ENCODE peak calls at places on chromosomes 13 and 19, in eight cellular contexts. T, M, W, A, E, F, G and K are unnamed samples.

GRCh38 chr19:10699650-10700335 is 1.4 kb upstream of the QTRT1 start:
- DNase-seq in T (peak), M (peak), W (peak), A (no peak), E (peak), F (no peak), G (no peak), K (peak)

GRCh38 chr19:17841810-17842662 is 5.7 kb downstream of the JAK3 start:
- DNase-seq in T (peak), M (peak), W (peak), A (peak), E (peak), F (peak), G (peak), K (no peak)

GRCh38 chr13:26951581-26952177 is 191.1 kb upstream of the GPR12 start:
- DNase-seq in T (no peak), M (no peak), W (no peak), A (no peak), E (no peak), F (no peak), G (no peak), K (no peak)

GRCh38 chr19:45863840-45864628 is at the start of gene FOXA3:
- DNase-seq in T (no peak), M (peak), W (peak), A (no peak), E (peak), F (no peak), G (no peak), K (peak)

GRCh38 chr19:6288737-6289136 is 9.0 kb upstream of the MLLT1 start:
- DNase-seq in T (no peak), M (no peak), W (no peak), A (no peak), E (no peak), F (no peak), G (no peak), K (no peak)

GRCh38 chr13:76286178-76286577 is 600.0 kb downstream of the KCTD12 start:
- DNase-seq in T (no peak), M (no peak), W (no peak), A (no peak), E (no peak), F (no peak), G (no peak), K (no peak)

GRCh38 chr19:49632576-49632975 is 7.4 kb downstream of the RRAS start:
- DNase-seq in T (no peak), M (no peak), W (no peak), A (no peak), E (no peak), F (no peak), G (no peak), K (no peak)

GRCh38 chr19:5032101-5032967 is 63.4 kb downstream of the KDM4B start:
- DNase-seq in T (no peak), M (no peak), W (no peak), A (no peak), E (no peak), F (no peak), G (no peak), K (no peak)

GRCh38 chr13:34174671-34175145 is 356.8 kb downstream of the RFC3 start:
- DNase-seq in T (no peak), M (no peak), W (no peak), A (no peak), E (no peak), F (no peak), G (no peak), K (no peak)

GRCh38 chr13:98970293-98970692 is 7.6 kb downstream of the DOCK9 start:
- DNase-seq in T (no peak), M (no peak), W (no peak), A (no peak), E (no peak), F (no peak), G (no peak), K (no peak)

GRCh38 chr19:11102944-11103343 is 13.7 kb downstream of the LDLR start:
- DNase-seq in T (no peak), M (no peak), W (no peak), A (no peak), E (no peak), F (no peak), G (no peak), K (no peak)

GRCh38 chr19:22354665-22355064 is 67.5 kb downstream of the ZNF98 start:
- DNase-seq in T (no peak), M (no peak), W (no peak), A (no peak), E (no peak), F (no peak), G (peak), K (no peak)

GRCh38 chr19:5107432-5108122 is 138.7 kb downstream of the KDM4B start:
- DNase-seq in T (no peak), M (no peak), W (no peak), A (no peak), E (no peak), F (no peak), G (no peak), K (no peak)

GRCh38 chr19:54805665-54806515 is 2.5 kb downstream of the KIR2DL4 start:
- DNase-seq in T (no peak), M (no peak), W (no peak), A (no peak), E (no peak), F (no peak), G (peak), K (no peak)

GRCh38 chr13:34159946-34160345 is 342.0 kb downstream of the RFC3 start:
- DNase-seq in T (no peak), M (no peak), W (no peak), A (no peak), E (no peak), F (no peak), G (no peak), K (no peak)

GRCh38 chr13:112876305-112877000 is 92.6 kb upstream of the MCF2L start:
- DNase-seq in T (no peak), M (no peak), W (no peak), A (no peak), E (no peak), F (no peak), G (no peak), K (no peak)

GRCh38 chr13:45943965-45944364 is 92.4 kb upstream of the SIAH3 start:
- DNase-seq in T (no peak), M (no peak), W (no peak), A (no peak), E (no peak), F (no peak), G (no peak), K (no peak)

GRCh38 chr19:18696023-18696422 is 12.5 kb downstream of the CRTC1 start:
- DNase-seq in T (no peak), M (no peak), W (no peak), A (no peak), E (no peak), F (no peak), G (no peak), K (no peak)

GRCh38 chr13:50512602-50513527 is 330.6 kb downstream of the DLEU7 start:
- DNase-seq in T (no peak), M (no peak), W (peak), A (no peak), E (peak), F (no peak), G (no peak), K (peak)

GRCh38 chr19:2050349-2050990 is 574 bp downstream of the MKNK2 start:
- DNase-seq in T (no peak), M (no peak), W (no peak), A (no peak), E (no peak), F (no peak), G (no peak), K (no peak)

GRCh38 chr13:114065141-114065925 is 67.1 kb downstream of the RASA3 start:
- DNase-seq in T (peak), M (peak), W (peak), A (peak), E (peak), F (peak), G (peak), K (peak)

GRCh38 chr19:18590273-18591272 is 2.0 kb downstream of the REX1BD start:
- DNase-seq in T (peak), M (no peak), W (no peak), A (no peak), E (no peak), F (peak), G (peak), K (no peak)

GRCh38 chr13:58318495-58319167 is 687.1 kb downstream of the PCDH17 start:
- DNase-seq in T (no peak), M (no peak), W (no peak), A (no peak), E (no peak), F (no peak), G (no peak), K (no peak)

GRCh38 chr19:31319465-31319864 is 29.8 kb downstream of the TSHZ3 start:
- DNase-seq in T (no peak), M (no peak), W (no peak), A (no peak), E (no peak), F (no peak), G (no peak), K (no peak)

GRCh38 chr13:32426981-32427851 is 714 bp downstream of the N4BP2L1 start:
- DNase-seq in T (peak), M (peak), W (peak), A (no peak), E (peak), F (no peak), G (peak), K (peak)

GRCh38 chr13:75660694-75661093 is 24.6 kb downstream of the LMO7 start:
- DNase-seq in T (no peak), M (no peak), W (no peak), A (no peak), E (no peak), F (no peak), G (no peak), K (no peak)